ENCODE peak calls at places on chromosomes 11 and 22, in four cellular contexts. One of them, this sample, is unnamed.

GRCh38 chr11:122226810-122227379 is 110.9 kb upstream of the BLID start:
- DNase-seq in OCI-LY7: no peak
- DNase-seq in tibial artery: no peak
- DNase-seq in right atrium auricular region: no peak
- DNase-seq in this sample: no peak

GRCh38 chr22:36722055-36722454 is 18.5 kb upstream of the CACNG2 start:
- DNase-seq in OCI-LY7: no peak
- DNase-seq in right atrium auricular region: no peak
- DNase-seq in tibial artery: no peak
- DNase-seq in this sample: no peak

GRCh38 chr11:2096001-2096918 is 42.9 kb downstream of the IGF2 start:
- DNase-seq in OCI-LY7: no peak
- DNase-seq in right atrium auricular region: no peak
- DNase-seq in tibial artery: no peak
- DNase-seq in this sample: no peak

GRCh38 chr11:57506522-57506921 is 9.0 kb downstream of the SLC43A1 start:
- DNase-seq in OCI-LY7: no peak
- DNase-seq in right atrium auricular region: no peak
- DNase-seq in tibial artery: no peak
- DNase-seq in this sample: no peak

GRCh38 chr11:121767433-121767832 is 314.7 kb upstream of the SORL1-AS1 start:
- DNase-seq in right atrium auricular region: no peak
- DNase-seq in tibial artery: no peak
- DNase-seq in OCI-LY7: no peak
- DNase-seq in this sample: peak

GRCh38 chr11:62851807-62852522 is 12.6 kb upstream of the WDR74 start:
- DNase-seq in OCI-LY7: peak
- DNase-seq in tibial artery: no peak
- DNase-seq in right atrium auricular region: no peak
- DNase-seq in this sample: no peak

GRCh38 chr11:131297441-131297840 is 73.0 kb upstream of the NTM start:
- DNase-seq in OCI-LY7: no peak
- DNase-seq in tibial artery: no peak
- DNase-seq in right atrium auricular region: no peak
- DNase-seq in this sample: no peak

GRCh38 chr22:28896611-28897010 is 13.2 kb downstream of the ZNRF3 start:
- DNase-seq in OCI-LY7: no peak
- DNase-seq in tibial artery: no peak
- DNase-seq in right atrium auricular region: no peak
- DNase-seq in this sample: no peak

GRCh38 chr11:11592146-11592684 is 29.6 kb downstream of the GALNT18 start:
- DNase-seq in right atrium auricular region: no peak
- DNase-seq in OCI-LY7: no peak
- DNase-seq in tibial artery: no peak
- DNase-seq in this sample: no peak

GRCh38 chr11:120513436-120514315 is 2.1 kb downstream of the GRIK4 start:
- DNase-seq in tibial artery: no peak
- DNase-seq in OCI-LY7: no peak
- DNase-seq in right atrium auricular region: no peak
- DNase-seq in this sample: no peak

GRCh38 chr11:2132874-2133480 is 6.2 kb downstream of the IGF2 start:
- DNase-seq in OCI-LY7: no peak
- DNase-seq in right atrium auricular region: no peak
- DNase-seq in tibial artery: no peak
- DNase-seq in this sample: no peak

GRCh38 chr22:26429458-26430238 is 588 bp downstream of the ASPHD2 start:
- DNase-seq in right atrium auricular region: no peak
- DNase-seq in OCI-LY7: peak
- DNase-seq in tibial artery: no peak
- DNase-seq in this sample: peak

GRCh38 chr11:17014774-17015638 is 792 bp upstream of the PLEKHA7 start:
- DNase-seq in right atrium auricular region: no peak
- DNase-seq in tibial artery: no peak
- DNase-seq in OCI-LY7: no peak
- DNase-seq in this sample: peak

GRCh38 chr11:34564406-34564805 is 50.8 kb upstream of the ELF5 start:
- DNase-seq in tibial artery: no peak
- DNase-seq in OCI-LY7: no peak
- DNase-seq in right atrium auricular region: no peak
- DNase-seq in this sample: no peak

GRCh38 chr11:96393753-96394348 is 4.0 kb downstream of the JRKL start:
- DNase-seq in OCI-LY7: peak
- DNase-seq in tibial artery: no peak
- DNase-seq in right atrium auricular region: no peak
- DNase-seq in this sample: peak

GRCh38 chr11:206002-206384 is 1.2 kb downstream of the BET1L start:
- DNase-seq in right atrium auricular region: no peak
- DNase-seq in tibial artery: no peak
- DNase-seq in OCI-LY7: no peak
- DNase-seq in this sample: no peak

GRCh38 chr22:17965538-17966402 is 58.6 kb downstream of the MICAL3 start:
- DNase-seq in tibial artery: no peak
- DNase-seq in OCI-LY7: no peak
- DNase-seq in right atrium auricular region: no peak
- DNase-seq in this sample: no peak

GRCh38 chr22:46604306-46604690 is 15.9 kb upstream of the GRAMD4 start:
- DNase-seq in OCI-LY7: no peak
- DNase-seq in tibial artery: peak
- DNase-seq in right atrium auricular region: no peak
- DNase-seq in this sample: peak

GRCh38 chr22:49514656-49515055 is 313.0 kb downstream of the BRD1 start:
- DNase-seq in tibial artery: no peak
- DNase-seq in right atrium auricular region: no peak
- DNase-seq in OCI-LY7: no peak
- DNase-seq in this sample: no peak

GRCh38 chr11:109849946-109850345 is 243.2 kb upstream of the ZC3H12C start:
- DNase-seq in right atrium auricular region: no peak
- DNase-seq in tibial artery: no peak
- DNase-seq in OCI-LY7: no peak
- DNase-seq in this sample: no peak

GRCh38 chr11:15863411-15863810 is 492.9 kb downstream of the SOX6 start:
- DNase-seq in right atrium auricular region: no peak
- DNase-seq in OCI-LY7: no peak
- DNase-seq in tibial artery: no peak
- DNase-seq in this sample: no peak

GRCh38 chr11:57154718-57155117 is 27.0 kb upstream of the LRRC55 start:
- DNase-seq in tibial artery: no peak
- DNase-seq in OCI-LY7: no peak
- DNase-seq in right atrium auricular region: no peak
- DNase-seq in this sample: no peak

GRCh38 chr11:61630104-61630503 is 49.2 kb upstream of the SYT7 start:
- DNase-seq in tibial artery: no peak
- DNase-seq in OCI-LY7: no peak
- DNase-seq in right atrium auricular region: no peak
- DNase-seq in this sample: no peak

GRCh38 chr11:120563698-120564572 is 52.4 kb downstream of the GRIK4 start:
- DNase-seq in right atrium auricular region: no peak
- DNase-seq in OCI-LY7: no peak
- DNase-seq in tibial artery: no peak
- DNase-seq in this sample: no peak

GRCh38 chr11:35579557-35580396 is 38.5 kb upstream of the FJX1 start:
- DNase-seq in tibial artery: no peak
- DNase-seq in right atrium auricular region: no peak
- DNase-seq in OCI-LY7: no peak
- DNase-seq in this sample: no peak

DNA sequence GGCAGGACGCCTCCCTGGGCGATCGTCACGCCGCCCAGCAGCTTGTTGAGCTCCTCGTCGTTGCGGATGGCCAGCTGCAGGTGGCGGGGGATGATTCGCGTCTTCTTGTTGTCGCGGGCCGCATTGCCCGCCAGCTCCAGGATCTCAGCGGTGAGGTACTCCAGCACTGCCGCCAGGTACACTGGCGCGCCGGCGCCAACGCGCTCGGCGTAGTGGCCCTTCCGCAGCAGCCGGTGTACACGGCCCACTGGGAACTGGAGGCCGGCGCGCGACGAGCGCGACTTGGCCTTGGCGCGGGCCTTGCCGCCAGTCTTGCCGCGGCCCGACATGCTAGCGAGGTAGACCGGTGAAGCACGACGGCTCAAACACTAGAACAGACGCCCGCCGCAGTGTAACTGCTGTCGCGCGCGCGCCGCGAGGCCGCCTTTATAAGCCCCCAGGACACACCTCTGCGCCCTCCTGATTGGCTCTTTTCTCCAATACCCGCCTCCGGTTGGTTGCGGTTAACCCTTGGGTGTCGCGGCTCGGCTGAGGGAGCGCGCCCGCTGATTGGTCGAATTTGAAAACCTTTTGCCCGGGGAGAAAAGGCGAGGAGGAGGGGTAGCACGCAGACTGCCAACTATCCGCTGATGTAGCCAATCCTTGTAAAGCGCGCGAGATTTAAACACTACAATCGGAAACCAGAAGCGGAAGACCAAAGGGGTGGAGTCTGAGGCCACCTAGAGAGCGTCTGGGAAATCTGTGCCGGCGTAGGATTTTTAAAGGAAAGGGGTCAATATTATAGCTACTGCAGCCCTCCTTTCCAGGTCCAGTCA is 6.4 kb downstream of the DPAGT1 start:
- DNase-seq in tibial artery: peak
- DNase-seq in OCI-LY7: peak
- DNase-seq in right atrium auricular region: peak
- DNase-seq in this sample: peak
- TF ChIP-seq CTCF in tibial artery: no peak
- TF ChIP-seq CTCF in OCI-LY7: peak
- TF ChIP-seq CTCF in right atrium auricular region: no peak
- TF ChIP-seq CTCF in this sample: no peak

GRCh38 chr11:111977141-111978027 is 40.2 kb downstream of the DIXDC1 start:
- DNase-seq in tibial artery: peak
- DNase-seq in right atrium auricular region: peak
- DNase-seq in OCI-LY7: no peak
- DNase-seq in this sample: peak
- TF ChIP-seq CTCF in tibial artery: no peak
- TF ChIP-seq CTCF in right atrium auricular region: no peak
- TF ChIP-seq CTCF in OCI-LY7: no peak
- TF ChIP-seq CTCF in this sample: no peak

DNA sequence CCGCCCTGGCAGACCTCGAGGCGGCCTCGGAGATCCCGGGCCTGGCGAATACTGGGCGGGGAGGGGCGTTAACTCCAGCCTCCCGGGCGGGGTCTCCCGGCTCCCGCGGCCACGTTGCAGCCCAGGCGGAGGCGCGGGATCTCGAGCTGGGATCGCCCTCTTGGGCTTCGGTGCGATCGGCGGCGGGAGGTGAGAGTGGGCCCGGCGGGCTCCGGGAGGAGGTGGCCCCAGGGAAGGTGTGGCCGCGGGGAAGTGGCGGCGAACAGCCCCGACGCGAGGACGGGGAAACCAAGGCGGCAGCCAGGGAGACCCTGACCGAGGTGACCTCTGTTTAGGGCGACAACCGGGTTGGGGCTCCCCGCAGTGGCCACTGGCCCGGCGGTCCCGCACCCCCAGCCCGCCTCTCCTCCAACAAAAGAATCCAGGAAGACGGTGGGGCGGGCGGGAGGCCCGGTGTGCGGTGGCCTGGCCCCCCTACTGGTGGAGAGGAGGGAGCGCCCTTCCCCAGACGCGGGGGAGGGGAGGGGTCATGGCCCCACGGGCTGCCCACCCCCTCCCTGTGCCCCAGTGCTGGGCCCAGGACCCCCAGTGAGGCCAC is at the start of gene PHETA2:
- DNase-seq in tibial artery: no peak
- DNase-seq in right atrium auricular region: no peak
- DNase-seq in OCI-LY7: no peak
- DNase-seq in this sample: peak
- TF ChIP-seq CTCF in tibial artery: peak
- TF ChIP-seq CTCF in right atrium auricular region: peak
- TF ChIP-seq CTCF in OCI-LY7: peak
- TF ChIP-seq CTCF in this sample: peak

GRCh38 chr11:67286621-67287333 is 2.3 kb upstream of the ANKRD13D start:
- DNase-seq in right atrium auricular region: no peak
- DNase-seq in OCI-LY7: peak
- DNase-seq in tibial artery: no peak
- DNase-seq in this sample: no peak
- TF ChIP-seq CTCF in right atrium auricular region: no peak
- TF ChIP-seq CTCF in OCI-LY7: peak
- TF ChIP-seq CTCF in tibial artery: no peak
- TF ChIP-seq CTCF in this sample: peak

DNA sequence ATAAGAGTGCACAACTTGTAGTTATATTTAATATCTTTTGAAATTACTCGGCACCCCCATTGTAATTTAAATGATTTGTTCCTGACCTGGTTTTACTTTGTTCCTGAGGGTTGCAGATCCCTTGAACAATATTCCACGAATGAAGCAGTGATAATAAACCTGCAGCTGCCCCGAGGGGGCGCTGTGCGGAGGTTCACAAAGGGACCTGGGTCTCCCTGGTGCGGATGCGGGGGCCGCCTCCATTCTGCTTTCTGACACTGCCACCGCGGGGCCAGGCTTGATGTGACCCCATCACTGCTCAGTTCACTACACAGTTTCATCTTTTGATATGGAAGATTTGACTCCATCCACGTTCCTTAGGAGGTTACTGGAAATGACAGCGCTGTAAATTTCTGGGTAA is 62.9 kb upstream of the PRODH start:
- DNase-seq in right atrium auricular region: no peak
- DNase-seq in tibial artery: no peak
- DNase-seq in OCI-LY7: peak
- DNase-seq in this sample: no peak
- TF ChIP-seq CTCF in right atrium auricular region: no peak
- TF ChIP-seq CTCF in tibial artery: no peak
- TF ChIP-seq CTCF in OCI-LY7: peak
- TF ChIP-seq CTCF in this sample: no peak

GRCh38 chr22:39510529-39511149 is 8.5 kb downstream of the MIEF1 start:
- DNase-seq in OCI-LY7: no peak
- DNase-seq in right atrium auricular region: no peak
- DNase-seq in tibial artery: no peak
- DNase-seq in this sample: no peak
- TF ChIP-seq CTCF in OCI-LY7: no peak
- TF ChIP-seq CTCF in right atrium auricular region: no peak
- TF ChIP-seq CTCF in tibial artery: no peak
- TF ChIP-seq CTCF in this sample: no peak

GRCh38 chr11:115384236-115384635 is 120.0 kb downstream of the CADM1 start:
- DNase-seq in tibial artery: no peak
- DNase-seq in right atrium auricular region: no peak
- DNase-seq in OCI-LY7: no peak
- DNase-seq in this sample: no peak

GRCh38 chr11:115377882-115378296 is 126.3 kb downstream of the CADM1 start:
- DNase-seq in right atrium auricular region: no peak
- DNase-seq in tibial artery: no peak
- DNase-seq in OCI-LY7: no peak
- DNase-seq in this sample: no peak

GRCh38 chr11:115385211-115385610 is 119.0 kb downstream of the CADM1 start:
- DNase-seq in right atrium auricular region: no peak
- DNase-seq in OCI-LY7: no peak
- DNase-seq in tibial artery: no peak
- DNase-seq in this sample: no peak

GRCh38 chr11:115383431-115383830 is 120.8 kb downstream of the CADM1 start:
- DNase-seq in tibial artery: no peak
- DNase-seq in OCI-LY7: peak
- DNase-seq in right atrium auricular region: no peak
- DNase-seq in this sample: no peak

DNA sequence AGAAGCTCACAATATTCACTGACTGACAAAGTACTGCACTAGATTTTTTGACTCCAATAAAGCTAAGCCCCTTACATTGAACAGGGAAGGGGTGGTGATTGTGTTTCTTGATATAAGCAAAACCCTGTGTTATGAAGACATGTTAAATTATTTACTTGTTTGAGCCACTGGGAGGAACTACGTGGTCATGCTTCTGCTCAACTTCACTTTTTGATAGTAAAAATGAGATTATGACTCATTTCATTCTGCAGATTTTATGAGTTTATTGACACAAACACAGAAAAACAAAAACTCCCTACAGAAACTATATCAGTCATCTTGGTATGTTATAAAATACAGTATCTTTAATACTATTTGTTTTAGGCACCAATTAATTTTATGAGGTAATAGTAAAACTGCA is 124.7 kb downstream of the CADM1 start:
- DNase-seq in tibial artery: no peak
- DNase-seq in right atrium auricular region: no peak
- DNase-seq in OCI-LY7: no peak
- DNase-seq in this sample: peak
- TF ChIP-seq CTCF in tibial artery: no peak
- TF ChIP-seq CTCF in right atrium auricular region: no peak
- TF ChIP-seq CTCF in OCI-LY7: no peak
- TF ChIP-seq CTCF in this sample: no peak

This sample was measured in GM10248.